ENCODE peak calls at places on chromosomes 3 and 15, in six cellular contexts. Q, P, I, T, C and A are unnamed samples.

GRCh38 chr15:60551147-60551780 is 72.3 kb upstream of the ICE2 start:
- DNase-seq in Q (no peak), P (no peak), I (no peak), T (no peak), C (no peak), A (no peak)

GRCh38 chr3:17155951-17156350 is 271.2 kb downstream of the PLCL2 start:
- DNase-seq in Q (no peak), P (no peak), I (no peak), T (no peak), C (no peak), A (no peak)

GRCh38 chr15:59814409-59814808 is 125.3 kb upstream of the BNIP2 start:
- DNase-seq in Q (no peak), P (no peak), I (no peak), T (no peak), C (no peak), A (no peak)

GRCh38 chr15:64580696-64581407 is 120.5 kb downstream of the ZNF609 start:
- DNase-seq in Q (no peak), P (no peak), I (no peak), T (no peak), C (no peak), A (no peak)

GRCh38 chr3:135927170-135927569 is 38.4 kb upstream of the PPP2R3A start:
- DNase-seq in Q (peak), P (peak), I (no peak), T (peak), C (no peak), A (no peak)

GRCh38 chr15:75202251-75203016 is 752 bp downstream of the C15orf39 start:
- DNase-seq in Q (peak), P (peak), I (peak), T (peak), C (peak), A (peak)

GRCh38 chr3:150495563-150496168 is 50.6 kb downstream of the SERP1 start:
- DNase-seq in Q (peak), P (peak), I (no peak), T (peak), C (peak), A (no peak)

GRCh38 chr3:108153451-108153981 is 62.7 kb upstream of the CD47 start:
- DNase-seq in Q (peak), P (peak), I (peak), T (peak), C (peak), A (peak)

GRCh38 chr3:159892171-159892791 is 96.4 kb upstream of the IL12A start:
- DNase-seq in Q (peak), P (peak), I (no peak), T (no peak), C (no peak), A (peak)

GRCh38 chr15:28917791-28918140 is 32.0 kb downstream of the APBA2 start:
- DNase-seq in Q (no peak), P (peak), I (no peak), T (no peak), C (no peak), A (no peak)

GRCh38 chr3:171880471-171880870 is 37.3 kb downstream of the TMEM212 start:
- DNase-seq in Q (no peak), P (no peak), I (no peak), T (no peak), C (no peak), A (no peak)

GRCh38 chr3:151562901-151563300 is 102.0 kb upstream of the IGSF10 start:
- DNase-seq in Q (no peak), P (no peak), I (no peak), T (no peak), C (no peak), A (no peak)

GRCh38 chr3:61574854-61575253 is 13.5 kb downstream of the PTPRG start:
- DNase-seq in Q (peak), P (no peak), I (no peak), T (peak), C (no peak), A (no peak)

GRCh38 chr15:89362203-89363101 is 27.8 kb upstream of the POLG start:
- DNase-seq in Q (no peak), P (peak), I (peak), T (no peak), C (no peak), A (no peak)

GRCh38 chr3:151999936-152000335 is 126.5 kb downstream of the SUCNR1 start:
- DNase-seq in Q (no peak), P (no peak), I (no peak), T (peak), C (no peak), A (no peak)